ENCODE peak calls at places on chromosomes 6 and 20, in five cellular contexts. One of them, this sample, is unnamed.

GRCh38 chr20:51365670-51366069 is 176.8 kb downstream of the NFATC2 start:
- DNase-seq in colonic mucosa: no peak
- DNase-seq in RWPE1: peak; percentile 88
- DNase-seq in cardiac muscle cell: peak; percentile 76
- DNase-seq in psoas muscle: no peak
- DNase-seq in this sample: no peak

GRCh38 chr20:10982692-10983091 is 308.9 kb upstream of the JAG1 start:
- DNase-seq in cardiac muscle cell: peak; percentile 87
- DNase-seq in colonic mucosa: peak; percentile 25
- DNase-seq in psoas muscle: peak; percentile 85
- DNase-seq in RWPE1: peak; percentile 40
- DNase-seq in this sample: no peak

GRCh38 chr6:106051241-106051640 is 34.9 kb upstream of the PRDM1 start:
- DNase-seq in colonic mucosa: no peak
- DNase-seq in RWPE1: no peak
- DNase-seq in cardiac muscle cell: no peak
- DNase-seq in psoas muscle: no peak
- DNase-seq in this sample: no peak

GRCh38 chr6:74167951-74168350 is 471.9 kb downstream of the CD109 start:
- DNase-seq in colonic mucosa: no peak
- DNase-seq in RWPE1: no peak
- DNase-seq in cardiac muscle cell: no peak
- DNase-seq in psoas muscle: no peak
- DNase-seq in this sample: no peak

GRCh38 chr6:16723833-16724232 is 37.4 kb downstream of the ATXN1 start:
- DNase-seq in colonic mucosa: no peak
- DNase-seq in psoas muscle: no peak
- DNase-seq in cardiac muscle cell: peak; percentile 91
- DNase-seq in RWPE1: peak; percentile 79
- DNase-seq in this sample: no peak

GRCh38 chr20:24118096-24118780 is 129.7 kb upstream of the GGTLC1 start:
- DNase-seq in cardiac muscle cell: no peak
- DNase-seq in colonic mucosa: no peak
- DNase-seq in psoas muscle: no peak
- DNase-seq in RWPE1: no peak
- DNase-seq in this sample: no peak

GRCh38 chr20:61724376-61724775 is 341.3 kb downstream of the TAF4 start:
- DNase-seq in colonic mucosa: no peak
- DNase-seq in psoas muscle: no peak
- DNase-seq in cardiac muscle cell: no peak
- DNase-seq in RWPE1: no peak
- DNase-seq in this sample: no peak

GRCh38 chr6:38169826-38170526 is 350.4 kb downstream of the ZFAND3 start:
- DNase-seq in RWPE1: no peak
- DNase-seq in psoas muscle: no peak
- DNase-seq in cardiac muscle cell: no peak
- DNase-seq in colonic mucosa: peak; percentile 72
- DNase-seq in this sample: no peak

GRCh38 chr20:60201198-60201597 is 243.0 kb downstream of the CDH26 start:
- DNase-seq in cardiac muscle cell: no peak
- DNase-seq in colonic mucosa: no peak
- DNase-seq in RWPE1: no peak
- DNase-seq in psoas muscle: no peak
- DNase-seq in this sample: no peak

GRCh38 chr20:3239867-3240775 is 1.1 kb upstream of the SLC4A11 start:
- DNase-seq in psoas muscle: no peak
- DNase-seq in cardiac muscle cell: peak; percentile 37
- DNase-seq in RWPE1: peak; percentile 61
- DNase-seq in colonic mucosa: no peak
- DNase-seq in this sample: no peak

GRCh38 chr20:64044484-64045247 is 4.8 kb downstream of the SOX18 start:
- DNase-seq in cardiac muscle cell: peak; percentile 55
- DNase-seq in psoas muscle: no peak
- DNase-seq in colonic mucosa: no peak
- DNase-seq in RWPE1: peak; percentile 86
- DNase-seq in this sample: no peak

GRCh38 chr6:166078294-166078693 is 89.4 kb downstream of the TBXT start:
- DNase-seq in RWPE1: no peak
- DNase-seq in cardiac muscle cell: peak; percentile 90
- DNase-seq in colonic mucosa: no peak
- DNase-seq in psoas muscle: no peak
- DNase-seq in this sample: no peak

GRCh38 chr6:19024737-19025136 is 637.6 kb downstream of the RNF144B start:
- DNase-seq in RWPE1: peak; percentile 10
- DNase-seq in psoas muscle: no peak
- DNase-seq in cardiac muscle cell: peak; percentile 54
- DNase-seq in colonic mucosa: no peak
- DNase-seq in this sample: no peak
- TF ChIP-seq CTCF in RWPE1: peak; percentile 18
- TF ChIP-seq CTCF in psoas muscle: peak; percentile 10
- TF ChIP-seq CTCF in cardiac muscle cell: peak; percentile 58
- TF ChIP-seq CTCF in colonic mucosa: no peak
- TF ChIP-seq CTCF in this sample: no peak

GRCh38 chr6:82971877-82972460 is 93.7 kb downstream of the UBE3D start:
- DNase-seq in RWPE1: no peak
- DNase-seq in psoas muscle: no peak
- DNase-seq in cardiac muscle cell: no peak
- DNase-seq in colonic mucosa: no peak
- DNase-seq in this sample: no peak
- H3K27ac ChIP-seq in RWPE1: no peak overlapping the region
- H3K27ac ChIP-seq in psoas muscle: no peak overlapping the region
- H3K27ac ChIP-seq in cardiac muscle cell: no peak overlapping the region
- H3K27ac ChIP-seq in colonic mucosa: no peak overlapping the region
- H3K27ac ChIP-seq in this sample: no peak overlapping the region

DNA sequence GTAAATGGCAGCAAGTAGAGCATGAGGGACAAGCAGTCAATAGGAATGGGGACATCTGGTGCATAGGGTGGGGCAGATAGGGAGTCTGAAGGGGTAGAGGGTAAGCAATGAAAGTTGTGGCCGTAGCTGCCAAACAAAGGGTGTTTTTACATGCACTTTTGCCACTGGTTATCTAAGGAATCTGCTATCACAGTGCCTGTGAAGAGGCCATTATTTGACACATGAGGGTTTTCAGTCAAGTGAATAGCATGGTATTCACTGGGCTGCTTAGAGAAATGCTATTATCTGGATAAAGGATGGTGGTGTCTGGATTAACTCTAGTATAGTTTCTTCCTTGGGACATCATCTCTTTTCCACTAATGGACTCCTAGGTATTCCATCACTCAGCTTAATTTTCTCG is 118.2 kb downstream of the CARMIL1 start:
- DNase-seq in RWPE1: no peak
- DNase-seq in colonic mucosa: no peak
- DNase-seq in psoas muscle: no peak
- DNase-seq in cardiac muscle cell: no peak
- DNase-seq in this sample: no peak
- TF ChIP-seq CTCF in RWPE1: no peak
- TF ChIP-seq CTCF in colonic mucosa: no peak
- TF ChIP-seq CTCF in psoas muscle: no peak
- TF ChIP-seq CTCF in cardiac muscle cell: no peak
- TF ChIP-seq CTCF in this sample: no peak

DNA sequence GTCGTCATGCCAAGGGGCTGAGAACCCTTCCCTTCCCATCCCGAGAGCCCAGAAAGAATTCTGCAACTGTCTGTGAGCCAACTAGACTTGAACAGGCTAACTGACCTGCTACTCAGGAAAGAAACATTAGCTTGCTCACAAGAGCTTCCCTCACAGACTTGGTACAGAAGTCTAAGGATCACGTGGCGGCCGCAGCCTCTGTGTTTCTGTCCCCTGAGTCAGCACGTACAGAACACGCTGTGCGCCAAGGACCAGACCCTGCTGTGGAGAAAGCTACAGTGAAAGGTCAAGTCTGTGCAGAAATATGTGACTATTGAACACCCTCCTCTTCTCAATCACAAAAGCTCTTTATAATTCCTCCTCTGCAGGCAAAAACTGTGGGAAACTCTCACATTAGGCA is 151.3 kb upstream of the QKI start:
- DNase-seq in cardiac muscle cell: peak; percentile 37
- DNase-seq in colonic mucosa: no peak
- DNase-seq in RWPE1: no peak
- DNase-seq in psoas muscle: peak; percentile 76
- DNase-seq in this sample: peak; percentile 71
- H3K27ac ChIP-seq in cardiac muscle cell: no peak overlapping the region
- H3K27ac ChIP-seq in colonic mucosa: no peak overlapping the region
- H3K27ac ChIP-seq in RWPE1: no peak overlapping the region
- H3K27ac ChIP-seq in psoas muscle: peak overlapping the region; percentile 43
- H3K27ac ChIP-seq in this sample: peak overlapping the region; percentile 94

GRCh38 chr20:44093249-44093582 is 93.8 kb downstream of the JPH2 start:
- DNase-seq in psoas muscle: no peak
- DNase-seq in colonic mucosa: no peak
- DNase-seq in RWPE1: no peak
- DNase-seq in cardiac muscle cell: no peak
- DNase-seq in this sample: no peak
- TF ChIP-seq CTCF in psoas muscle: no peak
- TF ChIP-seq CTCF in colonic mucosa: no peak
- TF ChIP-seq CTCF in RWPE1: peak; percentile 13
- TF ChIP-seq CTCF in cardiac muscle cell: no peak
- TF ChIP-seq CTCF in this sample: no peak

GRCh38 chr20:35305682-35306556 is 13.7 kb upstream of the FAM83C start:
- DNase-seq in RWPE1: peak; percentile 100
- DNase-seq in psoas muscle: peak; percentile 89
- DNase-seq in colonic mucosa: no peak
- DNase-seq in cardiac muscle cell: peak; percentile 95
- DNase-seq in this sample: no peak
- H3K27ac ChIP-seq in RWPE1: peak overlapping the region; percentile 100
- H3K27ac ChIP-seq in psoas muscle: peak overlapping the region; percentile 87
- H3K27ac ChIP-seq in colonic mucosa: peak overlapping the region; percentile 43
- H3K27ac ChIP-seq in cardiac muscle cell: no peak overlapping the region
- H3K27ac ChIP-seq in this sample: peak overlapping the region; percentile 37

GRCh38 chr6:42332916-42333315 is 115.3 kb upstream of the MRPS10 start:
- DNase-seq in RWPE1: no peak
- DNase-seq in colonic mucosa: no peak
- DNase-seq in psoas muscle: no peak
- DNase-seq in cardiac muscle cell: no peak
- DNase-seq in this sample: no peak
- TF ChIP-seq CTCF in RWPE1: no peak
- TF ChIP-seq CTCF in colonic mucosa: no peak
- TF ChIP-seq CTCF in psoas muscle: no peak
- TF ChIP-seq CTCF in cardiac muscle cell: no peak
- TF ChIP-seq CTCF in this sample: no peak

GRCh38 chr6:108559097-108559883 is 1.4 kb upstream of the FOXO3 start:
- DNase-seq in psoas muscle: peak; percentile 95
- DNase-seq in colonic mucosa: peak; percentile 93
- DNase-seq in RWPE1: peak; percentile 73
- DNase-seq in cardiac muscle cell: peak; percentile 93
- DNase-seq in this sample: peak; percentile 89
- H3K27ac ChIP-seq in psoas muscle: peak overlapping the region; percentile 95
- H3K27ac ChIP-seq in colonic mucosa: peak overlapping the region; percentile 100
- H3K27ac ChIP-seq in RWPE1: peak overlapping the region; percentile 97
- H3K27ac ChIP-seq in cardiac muscle cell: peak overlapping the region; percentile 85
- H3K27ac ChIP-seq in this sample: peak overlapping the region; percentile 100